ENCODE peak calls at places on chromosomes 6 and 20, in eight cellular contexts. H, J, M, O, V, C, T and S are unnamed samples.

GRCh38 chr6:12295558-12296254 is 5.5 kb downstream of the EDN1 start:
- DNase-seq in H (no peak), J (no peak), M (no peak), O (no peak), V (no peak), C (no peak), T (no peak), S (no peak)

GRCh38 chr6:6686748-6687601 is 98.5 kb downstream of the LY86 start:
- DNase-seq in H (peak), J (peak), M (peak), O (no peak), V (peak), C (peak), T (peak), S (peak)

GRCh38 chr6:52419809-52420667 is at the start of gene EFHC1:
- DNase-seq in H (peak), J (peak), M (peak), O (peak), V (peak), C (peak), T (peak), S (peak)

GRCh38 chr20:47348539-47349142 is 7.9 kb downstream of the ZMYND8 start:
- DNase-seq in H (no peak), J (no peak), M (no peak), O (no peak), V (no peak), C (no peak), T (no peak), S (no peak)

GRCh38 chr6:34459899-34460593 is 5.8 kb upstream of the PACSIN1 start:
- DNase-seq in H (peak), J (no peak), M (no peak), O (peak), V (no peak), C (no peak), T (peak), S (peak)

GRCh38 chr6:71724456-71725180 is 161.7 kb upstream of the RIMS1 start:
- DNase-seq in H (no peak), J (no peak), M (no peak), O (no peak), V (no peak), C (no peak), T (no peak), S (no peak)

GRCh38 chr6:121436966-121437756 is 1.7 kb downstream of the GJA1 start:
- DNase-seq in H (peak), J (peak), M (peak), O (no peak), V (peak), C (no peak), T (peak), S (peak)

GRCh38 chr20:61478094-61478493 is 226.0 kb downstream of the CDH4 start:
- DNase-seq in H (no peak), J (no peak), M (no peak), O (no peak), V (no peak), C (no peak), T (no peak), S (no peak)

GRCh38 chr20:14245368-14245970 is 91.9 kb downstream of the FLRT3 start:
- DNase-seq in H (no peak), J (no peak), M (peak), O (no peak), V (no peak), C (no peak), T (peak), S (no peak)

GRCh38 chr6:344816-345340 is 46.7 kb upstream of the IRF4 start:
- DNase-seq in H (no peak), J (no peak), M (no peak), O (no peak), V (no peak), C (no peak), T (no peak), S (no peak)

GRCh38 chr20:62832212-62832922 is 15.5 kb downstream of the COL9A3 start:
- DNase-seq in H (no peak), J (no peak), M (no peak), O (peak), V (peak), C (no peak), T (no peak), S (no peak)

GRCh38 chr20:62238569-62239277 is 402 bp downstream of the OSBPL2 start:
- DNase-seq in H (no peak), J (no peak), M (no peak), O (no peak), V (no peak), C (no peak), T (peak), S (peak)

GRCh38 chr6:138523347-138524210 is 24.3 kb upstream of the NHSL1 start:
- DNase-seq in H (no peak), J (no peak), M (no peak), O (no peak), V (no peak), C (no peak), T (no peak), S (no peak)

GRCh38 chr20:31475032-31475431 is at the start of the genes DEFB124 and REM1:
- DNase-seq in H (no peak), J (peak), M (no peak), O (no peak), V (peak), C (no peak), T (no peak), S (no peak)

GRCh38 chr6:85684809-85685171 is 42.1 kb upstream of the SYNCRIP start:
- DNase-seq in H (no peak), J (no peak), M (no peak), O (no peak), V (no peak), C (no peak), T (no peak), S (no peak)

DNA sequence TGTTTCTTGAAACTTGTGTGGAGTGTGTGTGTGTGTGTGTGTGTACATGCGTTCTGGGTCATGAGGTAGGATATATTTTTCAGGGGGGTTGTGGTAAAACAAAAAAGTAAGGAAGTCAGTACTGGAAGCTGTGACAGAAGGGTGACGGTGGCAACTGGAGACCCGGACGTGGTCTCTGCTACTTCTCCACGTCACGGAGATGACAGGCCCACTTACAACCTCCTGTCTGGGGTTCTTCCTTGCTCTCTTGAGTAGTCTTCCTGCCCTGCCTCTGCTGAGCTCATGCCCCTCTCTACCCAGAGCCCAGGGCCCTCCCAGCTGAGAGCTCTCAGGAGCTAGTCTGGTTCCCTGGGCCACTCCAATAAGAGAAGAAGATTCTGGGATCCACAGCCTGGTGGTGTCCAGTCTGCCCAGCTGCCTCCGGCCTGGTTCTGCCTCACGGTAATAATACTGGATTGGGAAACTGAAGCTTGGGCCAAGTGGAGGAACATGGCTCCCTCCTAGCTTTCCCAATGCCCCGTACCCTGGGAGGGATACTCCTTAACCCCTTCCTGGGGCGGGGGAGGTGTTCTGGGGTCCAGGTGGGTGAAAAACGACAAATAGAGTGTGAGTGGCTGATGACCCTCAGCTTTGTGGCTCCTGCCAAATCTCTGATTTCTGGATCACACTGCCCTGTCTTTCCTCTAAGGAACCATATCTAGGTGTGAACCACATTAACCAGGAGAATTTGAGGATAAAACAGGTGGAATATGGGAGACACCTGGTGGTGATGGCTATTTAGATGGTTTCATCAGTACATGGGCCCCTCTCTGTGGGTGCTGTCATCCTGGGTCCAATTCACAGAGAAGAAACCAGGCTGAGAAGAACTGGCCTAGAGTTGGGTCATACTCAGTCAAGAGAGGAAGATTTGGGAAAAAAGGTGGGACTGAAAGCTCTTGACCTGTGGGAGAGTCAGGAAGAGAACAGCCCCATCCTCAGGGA is 27.2 kb downstream of the VEGFA start:
- DNase-seq in H (no peak), J (no peak), M (no peak), O (no peak), V (no peak), C (no peak), T (peak), S (no peak)
- TF ChIP-seq CTCF in H (no peak), J (no peak), M (no peak), O (no peak), V (no peak), C (no peak), T (no peak), S (no peak)

GRCh38 chr20:17721802-17722486 is 22.2 kb downstream of the BANF2 start:
- DNase-seq in H (no peak), J (no peak), M (no peak), O (no peak), V (no peak), C (no peak), T (no peak), S (no peak)
- TF ChIP-seq CTCF in H (no peak), J (no peak), M (peak), O (no peak), V (no peak), C (no peak), T (peak), S (no peak)

DNA sequence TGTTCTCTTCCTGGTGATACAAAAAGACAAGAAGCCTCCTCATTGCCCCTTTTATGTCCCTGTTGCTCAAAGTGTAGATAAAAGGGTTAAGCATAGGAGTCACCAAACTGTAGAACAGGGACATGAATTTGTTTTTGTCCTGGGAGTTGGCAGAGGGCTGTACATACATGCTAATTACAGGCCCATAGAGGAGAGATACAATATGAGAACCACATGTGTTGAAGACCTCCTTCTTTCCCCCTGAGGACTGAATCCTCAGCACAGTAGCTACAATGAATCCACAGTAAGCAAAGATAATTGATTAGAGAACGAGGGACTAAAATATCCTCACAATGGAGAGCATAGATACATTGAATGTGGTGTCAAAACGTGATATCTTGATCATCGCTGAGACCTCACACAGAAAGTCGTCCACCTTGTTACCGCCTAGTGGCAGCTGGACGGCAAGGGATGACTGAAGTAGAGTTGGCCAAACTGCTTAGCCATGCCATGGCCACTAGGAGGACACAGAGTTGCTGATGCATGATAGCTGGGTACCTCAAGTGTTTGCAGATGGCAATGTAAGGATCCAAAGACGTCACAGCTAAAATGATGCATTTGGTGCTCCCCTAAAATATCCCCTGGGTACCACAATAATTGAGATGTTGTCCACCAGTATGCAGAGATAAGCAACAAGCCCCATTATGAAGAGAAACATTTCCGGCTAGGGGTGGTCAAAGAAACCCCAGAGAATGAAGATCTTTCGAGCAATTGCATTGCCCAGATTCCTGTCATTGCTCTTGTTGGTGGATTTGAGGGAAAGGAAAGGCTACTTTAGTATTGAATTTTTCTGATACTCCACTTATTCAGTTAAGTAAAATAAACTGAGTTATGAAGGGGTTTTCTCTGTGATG is 15.0 kb downstream of the OR2B3 start:
- DNase-seq in H (peak), J (no peak), M (peak), O (no peak), V (no peak), C (no peak), T (peak), S (peak)
- TF ChIP-seq CTCF in H (peak), J (no peak), M (peak), O (peak), V (no peak), C (no peak), T (peak), S (peak)

DNA sequence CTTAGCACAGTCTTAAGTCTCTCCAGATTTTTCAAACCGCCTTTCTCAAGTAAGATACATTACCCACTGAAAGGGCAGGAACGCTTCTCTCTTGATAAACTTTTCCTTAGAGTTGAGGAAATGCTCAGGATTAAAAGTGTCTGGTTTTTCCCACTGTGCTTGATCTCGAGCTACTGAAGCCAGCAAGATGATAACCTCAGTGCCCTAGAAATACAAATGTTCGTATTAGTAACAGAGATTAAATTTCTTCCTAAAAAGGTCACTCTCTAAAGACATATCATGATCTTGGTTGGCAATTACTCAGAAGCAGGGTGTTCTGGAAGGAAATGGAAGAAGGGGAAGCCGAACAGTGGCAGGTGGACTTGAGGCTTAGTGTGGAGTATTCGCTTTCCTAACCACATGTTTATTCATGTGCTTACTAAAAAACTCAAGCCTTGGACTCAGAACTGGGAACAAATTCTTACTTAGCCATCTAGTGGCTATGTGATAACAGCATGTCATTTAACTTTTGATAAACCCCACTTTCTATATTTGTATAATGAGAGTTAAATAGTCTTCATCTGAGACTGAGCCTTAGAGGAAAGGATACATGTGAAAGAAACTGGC is 20.1 kb downstream of the C6orf141 start:
- DNase-seq in H (no peak), J (no peak), M (peak), O (no peak), V (no peak), C (no peak), T (no peak), S (no peak)
- TF ChIP-seq CTCF in H (no peak), J (no peak), M (peak), O (no peak), V (no peak), C (no peak), T (no peak), S (no peak)

GRCh38 chr6:113122060-113122459 is 735.1 kb upstream of the MARCKS start:
- DNase-seq in H (no peak), J (no peak), M (peak), O (no peak), V (no peak), C (no peak), T (peak), S (no peak)
- TF ChIP-seq CTCF in H (no peak), J (no peak), M (peak), O (no peak), V (no peak), C (no peak), T (peak), S (no peak)

GRCh38 chr6:15897063-15897934 is 231.6 kb upstream of the MYLIP start:
- DNase-seq in H (no peak), J (peak), M (no peak), O (no peak), V (no peak), C (no peak), T (no peak), S (no peak)
- TF ChIP-seq CTCF in H (no peak), J (no peak), M (no peak), O (no peak), V (no peak), C (no peak), T (no peak), S (no peak)

GRCh38 chr20:11917663-11918062 is at the start of gene BTBD3:
- DNase-seq in H (no peak), J (peak), M (peak), O (no peak), V (peak), C (no peak), T (peak), S (no peak)
- TF ChIP-seq CTCF in H (no peak), J (no peak), M (peak), O (no peak), V (peak), C (no peak), T (peak), S (no peak)

GRCh38 chr6:149898966-149899365 is 1.1 kb upstream of the RAET1E start:
- DNase-seq in H (no peak), J (no peak), M (no peak), O (no peak), V (no peak), C (no peak), T (no peak), S (no peak)

GRCh38 chr6:149897015-149897697 is 757 bp downstream of the RAET1E start:
- DNase-seq in H (no peak), J (peak), M (peak), O (no peak), V (peak), C (peak), T (no peak), S (no peak)

GRCh38 chr6:149896491-149896890 is 1.4 kb downstream of the RAET1E start:
- DNase-seq in H (no peak), J (no peak), M (peak), O (no peak), V (no peak), C (no peak), T (no peak), S (no peak)

GRCh38 chr6:149899486-149899885 is 1.6 kb upstream of the RAET1E start:
- DNase-seq in H (no peak), J (no peak), M (no peak), O (no peak), V (no peak), C (no peak), T (no peak), S (no peak)

GRCh38 chr6:149897855-149898744 is at the start of gene RAET1E:
- DNase-seq in H (no peak), J (no peak), M (no peak), O (no peak), V (no peak), C (no peak), T (peak), S (no peak)
- TF ChIP-seq CTCF in H (no peak), J (no peak), M (no peak), O (no peak), V (no peak), C (no peak), T (peak), S (no peak)